ENCODE peak calls at places on chromosomes 11 and 22, in nine cellular contexts. S is stimulated activated CD8-positive, alpha-beta memory T cell treated with anti-CD3 and anti-CD28 coated beads, Interleukin-7, amount 100 ng/mL, for 1 hour; A is NCI-H1105 treated with DMSO at 0.1 percent for 48 hours; U is NCI-H460; Z is activated gamma-delta T cell treated with Interleukin-2 at 50 U/mL for 16 hours; K is myocyte; B is iris pigment epithelial cell; C is hippocampal formation; L is astrocyte of the cerebellum. X is an unnamed sample.

GRCh38 chr11:95076416-95076815 is 9.7 kb downstream of the SRSF8 start:
- DNase-seq in L (peak), B (peak), Z (no peak), K (no peak), A (peak), S (no peak), U (no peak), C (no peak), X (peak)

GRCh38 chr11:93198221-93198650 is 445 bp upstream of the SLC36A4 start:
- DNase-seq in L (peak), K (no peak), B (peak), U (no peak), C (peak), Z (no peak), S (no peak), A (no peak), X (peak)

GRCh38 chr11:102240502-102240901 is 76.8 kb upstream of the BIRC3 start:
- DNase-seq in K (peak), S (no peak), Z (no peak), U (no peak), A (no peak), C (no peak), L (peak), B (peak), X (no peak)

GRCh38 chr11:128195756-128196155 is 391.6 kb downstream of the ETS1 start:
- DNase-seq in B (no peak), S (no peak), U (no peak), C (no peak), L (no peak), K (no peak), A (no peak), Z (no peak), X (no peak)

GRCh38 chr11:64772318-64773018 is 5.9 kb downstream of the SF1 start:
- DNase-seq in A (no peak), L (no peak), K (no peak), Z (no peak), B (no peak), U (no peak), S (no peak), C (no peak), X (no peak)

GRCh38 chr11:131827440-131827839 is 457.0 kb downstream of the NTM start:
- DNase-seq in L (no peak), Z (no peak), C (no peak), S (no peak), A (no peak), U (no peak), K (no peak), B (no peak), X (no peak)

GRCh38 chr22:24744638-24745037 is 29.9 kb downstream of the PIWIL3 start:
- DNase-seq in S (no peak), A (no peak), U (no peak), L (no peak), Z (no peak), C (no peak), B (no peak), K (peak), X (no peak)

GRCh38 chr11:69173925-69174591 is 18.3 kb downstream of the SMIM38 start:
- DNase-seq in K (no peak), A (no peak), B (peak), U (no peak), L (no peak), C (no peak), S (no peak), Z (no peak), X (no peak)

GRCh38 chr11:121930004-121930965 is 185.7 kb downstream of the BLID start:
- DNase-seq in Z (no peak), U (no peak), C (peak), K (peak), S (no peak), B (peak), L (no peak), A (peak), X (no peak)

GRCh38 chr11:108835624-108836023 is 170.8 kb downstream of the DDX10 start:
- DNase-seq in B (no peak), L (no peak), C (no peak), S (no peak), Z (no peak), A (no peak), U (no peak), K (no peak), X (no peak)

X was measured in skeletal muscle cell.